ENCODE peak calls at places on chromosomes 3 and 15, in eight cellular contexts. N is stimulated activated effector memory CD8-positive, alpha-beta T cell treated with anti-CD3 and anti-CD28 coated beads, Interleukin-12 subunit alpha, Interleukin-12 subunit beta, amount 100 ng/mL, for 72 hours; W is activated T-helper 1 cell treated with Interleukin-2 at 50 U/mL for 16 hours; X is WTC11; U is fibroblast of the aortic adventitia; M is LHCN-M2; P is GM19239; Y is stimulated activated CD4-positive, alpha-beta T cell treated with anti-CD3 and anti-CD28 coated beads, Interleukin-2, amount 100 ng/mL, for 24 hours. Z is an unnamed sample.

GRCh38 chr3:11423868-11424267 is 151.7 kb downstream of the ATG7 start:
- DNase-seq in N (no peak), W (no peak), X (no peak), U (no peak), M (no peak), P (no peak), Y (no peak), Z (no peak)

GRCh38 chr3:9251055-9251786 is 1.8 kb upstream of the SRGAP3 start:
- DNase-seq in N (no peak), W (no peak), X (no peak), U (no peak), M (no peak), P (no peak), Y (no peak), Z (peak; percentile 2)

GRCh38 chr15:77867266-77868047 is 210.1 kb downstream of the TBC1D2B start:
- DNase-seq in N (no peak), W (no peak), X (no peak), U (no peak), M (no peak), P (no peak), Y (no peak), Z (no peak)

GRCh38 chr3:105847865-105848264 is 20.9 kb downstream of the CBLB start:
- DNase-seq in N (no peak), W (no peak), X (no peak), U (no peak), M (no peak), P (no peak), Y (no peak), Z (no peak)

GRCh38 chr15:85781099-85781498 is 13.6 kb downstream of the KLHL25 start:
- DNase-seq in N (no peak), W (no peak), X (no peak), U (no peak), M (no peak), P (no peak), Y (no peak), Z (no peak)

GRCh38 chr3:139811331-139811730 is 123.7 kb upstream of the CLSTN2 start:
- DNase-seq in N (no peak), W (no peak), X (no peak), U (no peak), M (no peak), P (no peak), Y (no peak), Z (no peak)

GRCh38 chr3:9161811-9162210 is 87.6 kb downstream of the SRGAP3 start:
- DNase-seq in N (no peak), W (no peak), X (no peak), U (no peak), M (no peak), P (no peak), Y (no peak), Z (no peak)

GRCh38 chr3:97793415-97794019 is 28.3 kb upstream of the CRYBG3 start:
- DNase-seq in N (no peak), W (no peak), X (no peak), U (peak; percentile 79), M (peak; percentile 53), P (peak; percentile 9), Y (no peak), Z (peak; percentile 20)

GRCh38 chr3:51380601-51381332 is 4.3 kb upstream of the MANF start:
- DNase-seq in N (no peak), W (no peak), X (no peak), U (no peak), M (no peak), P (no peak), Y (no peak), Z (no peak)